ENCODE peak calls at places on chromosomes 13 and 19, in nine cellular contexts. B is H9; T is activated CD4-positive, alpha-beta T cell treated with anti-CD3 and anti-CD28 coated beads for 4 hours; Z is left ventricle myocardium inferior; E is stimulated activated CD4-positive, alpha-beta T cell treated with anti-CD3 and anti-CD28 coated beads, Interleukin-4, amount 100 ng/mL, for 24 hours; F is stomach; J is thoracic aorta; N is HT1080; S is RPMI7951. C is an unnamed sample.

GRCh38 chr19:45973564-45974338 is at the start of gene NOVA2:
- DNase-seq in B (peak), T (no peak), Z (peak), E (peak), F (peak), J (no peak), N (peak), S (peak), C (peak)

GRCh38 chr13:99308481-99309087 is 1.4 kb upstream of the GPR183 start:
- DNase-seq in B (no peak), T (no peak), Z (no peak), E (no peak), F (no peak), J (no peak), N (no peak), S (peak), C (no peak)

GRCh38 chr19:13794388-13794751 is 873 bp upstream of the ZSWIM4 start:
- DNase-seq in B (no peak), T (no peak), Z (peak), E (no peak), F (peak), J (peak), N (peak), S (peak), C (no peak)

GRCh38 chr19:28878862-28879566 is 333.9 kb downstream of the UQCRFS1 start:
- DNase-seq in B (peak), T (peak), Z (peak), E (peak), F (peak), J (peak), N (no peak), S (peak), C (peak)

GRCh38 chr19:2385053-2385721 is 25.1 kb downstream of the TMPRSS9 start:
- DNase-seq in B (peak), T (no peak), Z (no peak), E (no peak), F (no peak), J (no peak), N (peak), S (peak), C (peak)

GRCh38 chr19:8206147-8207087 is 2.8 kb upstream of the CERS4 start:
- DNase-seq in B (peak), T (no peak), Z (no peak), E (no peak), F (peak), J (no peak), N (no peak), S (no peak), C (peak)

GRCh38 chr13:95787356-95788099 is 110.6 kb downstream of the DNAJC3 start:
- DNase-seq in B (no peak), T (no peak), Z (no peak), E (no peak), F (no peak), J (no peak), N (no peak), S (peak), C (no peak)

GRCh38 chr13:63741029-63741813 is 2325.6 kb upstream of the PCDH20 start:
- DNase-seq in B (peak), T (no peak), Z (no peak), E (no peak), F (no peak), J (no peak), N (no peak), S (no peak), C (no peak)

GRCh38 chr13:24264976-24265375 is 44.4 kb upstream of the C1QTNF9 start:
- DNase-seq in B (no peak), T (peak), Z (no peak), E (peak), F (no peak), J (no peak), N (no peak), S (no peak), C (no peak)

GRCh38 chr19:45468803-45469131 is 971 bp downstream of the FOSB start:
- DNase-seq in B (no peak), T (no peak), Z (no peak), E (no peak), F (peak), J (no peak), N (no peak), S (no peak), C (no peak)

C was measured in NCI-H1105 treated with DMSO at 0.1 percent for 48 hours.